ENCODE peak calls at places on chromosomes 7 and 10, in nine cellular contexts. One of them, this sample, is unnamed.

GRCh38 chr10:59908808-59909143 is 2.4 kb upstream of the CCDC6 start:
- DNase-seq in cardiac fibroblast: no peak
- DNase-seq in astrocyte of the spinal cord: no peak
- DNase-seq in colonic mucosa: no peak
- DNase-seq in tibial artery: no peak
- DNase-seq in psoas muscle: no peak
- DNase-seq in AG04450: no peak
- DNase-seq in epithelial cell of esophagus: no peak
- DNase-seq in AG04449: no peak
- DNase-seq in this sample: no peak

GRCh38 chr10:63611078-63611477 is 89.9 kb downstream of the REEP3 start:
- DNase-seq in AG04450: no peak
- DNase-seq in tibial artery: no peak
- DNase-seq in psoas muscle: no peak
- DNase-seq in epithelial cell of esophagus: peak; percentile 38
- DNase-seq in astrocyte of the spinal cord: peak; percentile 45
- DNase-seq in cardiac fibroblast: peak; percentile 62
- DNase-seq in AG04449: no peak
- DNase-seq in colonic mucosa: no peak
- DNase-seq in this sample: no peak

GRCh38 chr7:98753176-98753575 is 116.6 kb downstream of the TMEM130 start:
- DNase-seq in colonic mucosa: no peak
- DNase-seq in cardiac fibroblast: no peak
- DNase-seq in AG04450: no peak
- DNase-seq in astrocyte of the spinal cord: no peak
- DNase-seq in tibial artery: no peak
- DNase-seq in epithelial cell of esophagus: no peak
- DNase-seq in AG04449: no peak
- DNase-seq in psoas muscle: no peak
- DNase-seq in this sample: no peak

GRCh38 chr10:91409069-91409868 is 875 bp upstream of the HECTD2 start:
- DNase-seq in cardiac fibroblast: peak; percentile 86
- DNase-seq in tibial artery: peak; percentile 85
- DNase-seq in AG04449: no peak
- DNase-seq in epithelial cell of esophagus: peak; percentile 61
- DNase-seq in AG04450: no peak
- DNase-seq in colonic mucosa: peak; percentile 78
- DNase-seq in astrocyte of the spinal cord: peak; percentile 89
- DNase-seq in psoas muscle: peak; percentile 86
- DNase-seq in this sample: no peak

GRCh38 chr7:77360969-77361368 is 55.2 kb downstream of the GSAP start:
- DNase-seq in epithelial cell of esophagus: no peak
- DNase-seq in cardiac fibroblast: no peak
- DNase-seq in psoas muscle: no peak
- DNase-seq in astrocyte of the spinal cord: no peak
- DNase-seq in colonic mucosa: no peak
- DNase-seq in AG04449: no peak
- DNase-seq in tibial artery: no peak
- DNase-seq in AG04450: no peak
- DNase-seq in this sample: no peak

GRCh38 chr7:121504478-121504877 is 108.4 kb upstream of the FAM3C start:
- DNase-seq in AG04450: peak; percentile 8
- DNase-seq in astrocyte of the spinal cord: peak; percentile 83
- DNase-seq in psoas muscle: no peak
- DNase-seq in epithelial cell of esophagus: peak; percentile 62
- DNase-seq in AG04449: peak; percentile 51
- DNase-seq in cardiac fibroblast: peak; percentile 65
- DNase-seq in tibial artery: peak; percentile 28
- DNase-seq in colonic mucosa: no peak
- DNase-seq in this sample: peak; percentile 85

GRCh38 chr10:72335394-72336258 is 19.1 kb downstream of the DNAJB12 start:
- DNase-seq in epithelial cell of esophagus: no peak
- DNase-seq in AG04450: no peak
- DNase-seq in astrocyte of the spinal cord: peak; percentile 86
- DNase-seq in AG04449: no peak
- DNase-seq in tibial artery: peak; percentile 81
- DNase-seq in cardiac fibroblast: peak; percentile 83
- DNase-seq in colonic mucosa: peak; percentile 42
- DNase-seq in psoas muscle: peak; percentile 77
- DNase-seq in this sample: no peak

GRCh38 chr7:140623995-140624902 is 16.4 kb downstream of the DENND2A start:
- DNase-seq in AG04450: no peak
- DNase-seq in colonic mucosa: no peak
- DNase-seq in AG04449: no peak
- DNase-seq in epithelial cell of esophagus: peak; percentile 36
- DNase-seq in psoas muscle: no peak
- DNase-seq in tibial artery: peak; percentile 24
- DNase-seq in astrocyte of the spinal cord: peak; percentile 80
- DNase-seq in cardiac fibroblast: no peak
- DNase-seq in this sample: no peak

GRCh38 chr10:53140516-53140915 is 367.9 kb upstream of the MBL2 start:
- DNase-seq in AG04450: no peak
- DNase-seq in colonic mucosa: no peak
- DNase-seq in cardiac fibroblast: peak; percentile 7
- DNase-seq in psoas muscle: no peak
- DNase-seq in epithelial cell of esophagus: peak; percentile 90
- DNase-seq in AG04449: peak; percentile 0
- DNase-seq in tibial artery: no peak
- DNase-seq in astrocyte of the spinal cord: peak; percentile 41
- DNase-seq in this sample: no peak

GRCh38 chr10:48606530-48607355 is 1.9 kb upstream of the ARHGAP22 start:
- DNase-seq in tibial artery: peak; percentile 74
- DNase-seq in colonic mucosa: peak; percentile 19
- DNase-seq in astrocyte of the spinal cord: peak; percentile 92
- DNase-seq in AG04449: peak; percentile 89
- DNase-seq in cardiac fibroblast: peak; percentile 99
- DNase-seq in AG04450: peak; percentile 81
- DNase-seq in epithelial cell of esophagus: peak; percentile 95
- DNase-seq in psoas muscle: peak; percentile 48
- DNase-seq in this sample: peak; percentile 79

GRCh38 chr7:79060498-79060897 is 393.0 kb downstream of the MAGI2 start:
- DNase-seq in tibial artery: no peak
- DNase-seq in cardiac fibroblast: no peak
- DNase-seq in epithelial cell of esophagus: no peak
- DNase-seq in colonic mucosa: no peak
- DNase-seq in astrocyte of the spinal cord: no peak
- DNase-seq in AG04450: no peak
- DNase-seq in psoas muscle: no peak
- DNase-seq in AG04449: no peak
- DNase-seq in this sample: no peak

GRCh38 chr7:2157473-2158279 is 75.1 kb downstream of the MAD1L1 start:
- DNase-seq in cardiac fibroblast: peak; percentile 93
- DNase-seq in AG04450: peak; percentile 89
- DNase-seq in psoas muscle: peak; percentile 56
- DNase-seq in astrocyte of the spinal cord: peak; percentile 96
- DNase-seq in tibial artery: peak; percentile 65
- DNase-seq in AG04449: peak; percentile 71
- DNase-seq in colonic mucosa: peak; percentile 50
- DNase-seq in epithelial cell of esophagus: peak; percentile 69
- DNase-seq in this sample: peak; percentile 87

GRCh38 chr7:30172451-30172850 is 37.7 kb downstream of the MTURN start:
- DNase-seq in AG04449: no peak
- DNase-seq in tibial artery: no peak
- DNase-seq in epithelial cell of esophagus: peak; percentile 94
- DNase-seq in colonic mucosa: no peak
- DNase-seq in cardiac fibroblast: no peak
- DNase-seq in astrocyte of the spinal cord: no peak
- DNase-seq in AG04450: no peak
- DNase-seq in psoas muscle: no peak
- DNase-seq in this sample: no peak

GRCh38 chr10:1040133-1040532 is 8.8 kb downstream of the IDI1 start:
- DNase-seq in psoas muscle: no peak
- DNase-seq in AG04450: no peak
- DNase-seq in AG04449: no peak
- DNase-seq in tibial artery: no peak
- DNase-seq in cardiac fibroblast: no peak
- DNase-seq in epithelial cell of esophagus: no peak
- DNase-seq in astrocyte of the spinal cord: no peak
- DNase-seq in colonic mucosa: no peak
- DNase-seq in this sample: no peak

GRCh38 chr7:102412548-102412947 is 16.4 kb downstream of the PRKRIP1 start:
- DNase-seq in colonic mucosa: no peak
- DNase-seq in epithelial cell of esophagus: peak; percentile 37
- DNase-seq in astrocyte of the spinal cord: peak; percentile 38
- DNase-seq in AG04449: no peak
- DNase-seq in psoas muscle: peak; percentile 54
- DNase-seq in cardiac fibroblast: peak; percentile 52
- DNase-seq in AG04450: no peak
- DNase-seq in tibial artery: no peak
- DNase-seq in this sample: no peak

GRCh38 chr7:149772821-149773425 is 465 bp downstream of the ZNF467 start:
- DNase-seq in tibial artery: no peak
- DNase-seq in epithelial cell of esophagus: peak; percentile 8
- DNase-seq in AG04450: no peak
- DNase-seq in colonic mucosa: peak; percentile 29
- DNase-seq in AG04449: no peak
- DNase-seq in cardiac fibroblast: no peak
- DNase-seq in psoas muscle: no peak
- DNase-seq in astrocyte of the spinal cord: no peak
- DNase-seq in this sample: no peak

GRCh38 chr7:105210721-105211205 is 178.0 kb downstream of the SRPK2 start:
- DNase-seq in psoas muscle: no peak
- DNase-seq in AG04449: no peak
- DNase-seq in colonic mucosa: no peak
- DNase-seq in cardiac fibroblast: no peak
- DNase-seq in astrocyte of the spinal cord: no peak
- DNase-seq in epithelial cell of esophagus: no peak
- DNase-seq in tibial artery: no peak
- DNase-seq in AG04450: no peak
- DNase-seq in this sample: no peak
- TF ChIP-seq CTCF in psoas muscle: no peak
- TF ChIP-seq CTCF in AG04449: no peak
- TF ChIP-seq CTCF in colonic mucosa: no peak
- TF ChIP-seq CTCF in cardiac fibroblast: no peak
- TF ChIP-seq CTCF in astrocyte of the spinal cord: no peak
- TF ChIP-seq CTCF in epithelial cell of esophagus: no peak
- TF ChIP-seq CTCF in tibial artery: no peak
- TF ChIP-seq CTCF in AG04450: no peak
- TF ChIP-seq CTCF in this sample: no peak

DNA sequence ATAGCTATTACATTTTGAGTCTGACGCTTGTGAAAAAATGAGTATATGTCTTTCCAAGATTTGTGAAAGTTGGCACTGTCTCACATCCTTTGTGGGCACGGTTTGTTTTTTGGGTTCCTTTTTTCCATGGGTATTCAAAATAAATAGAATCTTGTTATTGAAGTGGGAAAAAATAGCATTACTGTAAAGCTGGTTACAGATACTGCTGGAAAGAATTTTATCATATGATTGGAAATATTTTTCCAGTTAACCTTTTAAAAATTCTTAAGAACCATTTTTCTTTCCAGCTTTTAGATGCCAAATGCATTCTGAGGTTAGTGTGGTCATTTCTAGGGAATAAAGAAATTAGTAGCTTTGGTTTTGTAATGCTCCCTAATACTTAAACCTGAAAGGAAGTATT is 11.4 kb downstream of the NET1 start:
- DNase-seq in tibial artery: no peak
- DNase-seq in AG04449: no peak
- DNase-seq in colonic mucosa: no peak
- DNase-seq in astrocyte of the spinal cord: no peak
- DNase-seq in cardiac fibroblast: no peak
- DNase-seq in psoas muscle: no peak
- DNase-seq in epithelial cell of esophagus: no peak
- DNase-seq in AG04450: no peak
- DNase-seq in this sample: no peak
- H3K4me3 ChIP-seq in tibial artery: peak overlapping the region; percentile 3
- H3K4me3 ChIP-seq in AG04449: no peak overlapping the region
- H3K4me3 ChIP-seq in colonic mucosa: no peak overlapping the region
- H3K4me3 ChIP-seq in astrocyte of the spinal cord: no peak overlapping the region
- H3K4me3 ChIP-seq in cardiac fibroblast: no peak overlapping the region
- H3K4me3 ChIP-seq in psoas muscle: no peak overlapping the region
- H3K4me3 ChIP-seq in epithelial cell of esophagus: no peak overlapping the region
- H3K4me3 ChIP-seq in AG04450: no peak overlapping the region
- H3K4me3 ChIP-seq in this sample: no peak overlapping the region

GRCh38 chr7:108007280-108007679 is 4.3 kb upstream of the LAMB1 start:
- DNase-seq in psoas muscle: no peak
- DNase-seq in AG04449: no peak
- DNase-seq in astrocyte of the spinal cord: no peak
- DNase-seq in colonic mucosa: no peak
- DNase-seq in cardiac fibroblast: no peak
- DNase-seq in tibial artery: no peak
- DNase-seq in epithelial cell of esophagus: no peak
- DNase-seq in AG04450: no peak
- DNase-seq in this sample: no peak

GRCh38 chr7:108008827-108009226 is 5.9 kb upstream of the LAMB1 start:
- DNase-seq in epithelial cell of esophagus: no peak
- DNase-seq in tibial artery: no peak
- DNase-seq in cardiac fibroblast: no peak
- DNase-seq in AG04449: no peak
- DNase-seq in colonic mucosa: no peak
- DNase-seq in AG04450: no peak
- DNase-seq in astrocyte of the spinal cord: no peak
- DNase-seq in psoas muscle: no peak
- DNase-seq in this sample: no peak

GRCh38 chr7:108010377-108010776 is 7.4 kb upstream of the LAMB1 start:
- DNase-seq in AG04450: no peak
- DNase-seq in psoas muscle: no peak
- DNase-seq in AG04449: no peak
- DNase-seq in cardiac fibroblast: no peak
- DNase-seq in tibial artery: no peak
- DNase-seq in epithelial cell of esophagus: no peak
- DNase-seq in astrocyte of the spinal cord: no peak
- DNase-seq in colonic mucosa: no peak
- DNase-seq in this sample: no peak

GRCh38 chr7:108009873-108010272 is 6.9 kb upstream of the LAMB1 start:
- DNase-seq in AG04449: no peak
- DNase-seq in astrocyte of the spinal cord: no peak
- DNase-seq in colonic mucosa: no peak
- DNase-seq in tibial artery: no peak
- DNase-seq in AG04450: no peak
- DNase-seq in cardiac fibroblast: no peak
- DNase-seq in epithelial cell of esophagus: no peak
- DNase-seq in psoas muscle: no peak
- DNase-seq in this sample: no peak

GRCh38 chr7:108007762-108008161 is 4.8 kb upstream of the LAMB1 start:
- DNase-seq in AG04450: no peak
- DNase-seq in epithelial cell of esophagus: no peak
- DNase-seq in astrocyte of the spinal cord: no peak
- DNase-seq in tibial artery: no peak
- DNase-seq in cardiac fibroblast: no peak
- DNase-seq in AG04449: no peak
- DNase-seq in psoas muscle: no peak
- DNase-seq in colonic mucosa: no peak
- DNase-seq in this sample: no peak
- TF ChIP-seq CTCF in AG04450: no peak
- TF ChIP-seq CTCF in epithelial cell of esophagus: no peak
- TF ChIP-seq CTCF in astrocyte of the spinal cord: no peak
- TF ChIP-seq CTCF in tibial artery: no peak
- TF ChIP-seq CTCF in cardiac fibroblast: no peak
- TF ChIP-seq CTCF in AG04449: no peak
- TF ChIP-seq CTCF in psoas muscle: no peak
- TF ChIP-seq CTCF in colonic mucosa: no peak
- TF ChIP-seq CTCF in this sample: no peak

DNA sequence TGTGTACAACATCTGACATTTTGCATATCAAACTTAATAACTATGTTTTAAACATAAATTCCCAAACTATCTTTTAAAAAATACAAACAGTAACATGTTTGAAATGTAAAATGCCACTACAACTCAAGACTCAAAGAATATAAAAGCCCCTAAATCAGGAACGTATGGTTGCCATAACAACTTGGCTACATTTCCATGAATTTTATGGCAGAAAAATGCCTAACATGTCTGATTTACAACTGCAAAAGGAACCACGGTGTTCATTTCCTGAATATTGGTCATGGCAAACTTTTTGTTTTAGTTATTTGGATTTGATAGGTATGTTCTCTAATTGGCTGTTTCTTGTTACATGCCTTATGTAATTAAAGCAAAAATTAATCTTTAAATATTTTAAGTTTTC is 2.0 kb downstream of the SOSTDC1 start:
- DNase-seq in cardiac fibroblast: no peak
- DNase-seq in psoas muscle: no peak
- DNase-seq in epithelial cell of esophagus: no peak
- DNase-seq in AG04450: no peak
- DNase-seq in AG04449: no peak
- DNase-seq in astrocyte of the spinal cord: no peak
- DNase-seq in colonic mucosa: no peak
- DNase-seq in tibial artery: no peak
- DNase-seq in this sample: peak; percentile 36
- H3K4me3 ChIP-seq in cardiac fibroblast: no peak overlapping the region
- H3K4me3 ChIP-seq in psoas muscle: no peak overlapping the region
- H3K4me3 ChIP-seq in epithelial cell of esophagus: no peak overlapping the region
- H3K4me3 ChIP-seq in AG04450: no peak overlapping the region
- H3K4me3 ChIP-seq in AG04449: no peak overlapping the region
- H3K4me3 ChIP-seq in astrocyte of the spinal cord: no peak overlapping the region
- H3K4me3 ChIP-seq in colonic mucosa: no peak overlapping the region
- H3K4me3 ChIP-seq in tibial artery: no peak overlapping the region
- H3K4me3 ChIP-seq in this sample: no peak overlapping the region